ENCODE peak calls at places on chromosomes 4 and X, in four cellular contexts. Z is Caco-2, Q is NB4, T is foreskin keratinocyte. K is an unnamed sample.

GRCh38 chr4:58849026-58849425 is 1738.8 kb upstream of the IGFBP7 start:
- DNase-seq in T (no peak), Q (no peak), Z (no peak), K (no peak)

GRCh38 chr4:1009647-1010521 is 1.5 kb upstream of the FGFRL1 start:
- DNase-seq in T (no peak), Q (peak; percentile 77), Z (peak; percentile 71), K (no peak)

GRCh38 chr4:24547979-24548378 is 36.4 kb downstream of the DHX15 start:
- DNase-seq in T (no peak), Z (no peak), Q (no peak), K (no peak)

GRCh38 chrX:148649145-148649645 is 148.8 kb downstream of the AFF2 start:
- DNase-seq in Z (no peak), Q (no peak), T (no peak), K (no peak)

GRCh38 chr4:80367737-80368136 is 32.2 kb downstream of the CFAP299 start:
- DNase-seq in Z (no peak), Q (no peak), T (peak; percentile 47), K (no peak)

GRCh38 chr4:148060264-148061138 is 328.6 kb downstream of the ARHGAP10 start:
- DNase-seq in T (peak; percentile 65), Z (no peak), Q (no peak), K (no peak)

GRCh38 chr4:68717999-68718398 is 47.5 kb upstream of the UGT2B15 start:
- DNase-seq in T (no peak), Z (no peak), Q (no peak), K (no peak)

GRCh38 chr4:87026795-87027495 is 92.1 kb downstream of the AFF1 start:
- DNase-seq in Q (peak; percentile 46), T (no peak), Z (no peak), K (no peak)

GRCh38 chr4:92234393-92235176 is 69.2 kb upstream of the GRID2 start:
- DNase-seq in Z (no peak), Q (no peak), T (peak; percentile 97), K (no peak)

GRCh38 chrX:44470816-44471215 is 71.8 kb downstream of the FUNDC1 start:
- DNase-seq in Z (no peak), Q (no peak), T (no peak), K (no peak)

GRCh38 chr4:171042989-171043524 is 770.1 kb upstream of the GALNTL6 start:
- DNase-seq in Z (no peak), Q (no peak), T (no peak), K (peak; percentile 69)

GRCh38 chrX:119552508-119552907 is 12.7 kb downstream of the STEEP1 start:
- DNase-seq in T (peak; percentile 73), Q (no peak), Z (peak; percentile 2), K (no peak)

GRCh38 chr4:87983996-87984395 is 8.5 kb downstream of the SPP1 start:
- DNase-seq in T (no peak), Z (no peak), Q (no peak), K (no peak)

GRCh38 chr4:159358226-159358625 is 255.3 kb downstream of the RAPGEF2 start:
- DNase-seq in T (peak; percentile 59), Z (no peak), Q (no peak), K (no peak)

DNA sequence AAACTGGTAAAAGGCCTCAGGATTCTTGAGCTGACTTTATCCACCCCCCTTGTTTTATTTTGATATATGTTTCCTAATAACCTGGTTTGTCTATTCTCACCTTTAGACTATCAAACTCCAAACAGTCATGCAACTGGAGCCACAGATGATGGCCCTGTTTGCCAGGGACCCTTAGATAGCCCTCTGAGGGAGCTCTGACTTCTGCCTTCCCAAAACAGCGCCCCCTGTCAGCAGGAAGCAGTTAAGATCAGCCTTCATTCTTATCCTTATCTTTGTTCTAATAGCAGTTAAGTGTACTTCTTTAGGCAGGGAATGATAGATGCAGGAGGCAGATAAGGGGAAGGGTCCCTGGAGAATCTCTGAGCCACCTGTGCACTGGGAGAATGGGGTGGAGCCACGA is 27.5 kb upstream of the CXCL13 start:
- DNase-seq in Z (no peak), T (no peak), Q (no peak), K (no peak)
- TF ChIP-seq CTCF in Z (no peak), T (peak; percentile 16), Q (peak; percentile 21), K (peak; percentile 38)

GRCh38 chrX:130330706-130331105 is 9.0 kb upstream of the SLC25A14 start:
- DNase-seq in T (peak; percentile 32), Q (peak; percentile 63), Z (peak; percentile 65), K (no peak)
- TF ChIP-seq CTCF in T (peak; percentile 69), Q (peak; percentile 40), Z (no peak), K (peak; percentile 63)

GRCh38 chr4:8238515-8239053 is 31.0 kb upstream of the HTRA3 start:
- DNase-seq in Q (no peak), Z (peak; percentile 83), T (no peak), K (no peak)
- TF ChIP-seq CTCF in Q (peak; percentile 33), Z (peak; percentile 43), T (peak; percentile 55), K (peak; percentile 68)

DNA sequence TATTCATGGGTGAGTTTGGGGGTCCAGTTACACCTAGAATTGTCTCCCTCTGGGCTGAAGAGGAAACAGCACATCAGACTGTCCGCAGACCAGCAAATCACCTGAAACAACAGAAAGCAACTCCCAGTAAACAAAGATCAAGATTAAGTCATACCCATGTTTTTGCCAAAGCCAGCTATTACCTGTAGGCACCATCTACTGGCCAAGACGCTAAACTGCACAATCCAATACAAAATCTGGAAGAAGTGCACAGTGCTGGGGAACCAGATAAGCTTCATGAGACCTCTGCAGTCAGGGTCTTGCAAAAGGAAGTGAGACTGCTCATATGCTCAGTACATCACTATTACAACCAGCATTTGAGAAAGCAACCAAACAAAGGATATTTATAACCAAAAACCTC is 157.5 kb upstream of the ITM2A start:
- DNase-seq in Z (no peak), T (no peak), Q (peak; percentile 17), K (no peak)
- TF ChIP-seq CTCF in Z (no peak), T (peak; percentile 14), Q (peak; percentile 31), K (peak; percentile 34)

DNA sequence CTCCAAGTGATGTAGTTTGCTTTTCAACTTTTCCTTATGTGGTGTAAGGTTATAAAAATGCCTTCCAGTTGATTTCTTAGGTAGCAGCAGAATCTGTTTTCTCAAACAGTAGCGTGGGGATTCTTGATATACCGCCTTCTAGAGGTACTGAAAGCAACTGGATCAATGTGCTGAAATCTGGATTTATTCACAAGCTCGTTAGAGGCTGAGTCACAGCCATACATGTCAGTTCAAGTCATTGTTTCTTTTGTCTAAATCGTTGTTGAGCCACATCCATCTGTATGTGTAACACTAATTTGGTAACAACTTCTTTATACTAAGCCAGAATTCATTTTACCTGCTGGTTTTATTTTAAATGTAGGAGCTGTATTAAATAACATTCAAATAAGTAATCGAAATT is 200.0 kb upstream of the MAD2L1 start:
- DNase-seq in Z (no peak), Q (no peak), T (peak; percentile 68), K (no peak)
- TF ChIP-seq CTCF in Z (no peak), Q (no peak), T (no peak), K (no peak)

GRCh38 chr4:56435001-56435747 is at the start of gene PPAT:
- DNase-seq in Z (peak; percentile 98), Q (peak; percentile 99), T (peak; percentile 97), K (peak; percentile 99)
- TF ChIP-seq CTCF in Z (peak; percentile 14), Q (peak; percentile 10), T (peak; percentile 39), K (peak; percentile 37)

K was measured in type B pancreatic cell.